ENCODE peak calls at places on chromosomes 16 and 17, in five cellular contexts. One of them, this sample, is unnamed.

GRCh38 chr17:1620486-1620885 is 8.1 kb downstream of the SLC43A2 start:
- DNase-seq in ascending aorta: no peak
- DNase-seq in MM.1S: no peak
- DNase-seq in BE2C: no peak
- DNase-seq in CD8-positive, alpha-beta T cell: no peak
- DNase-seq in this sample: no peak

GRCh38 chr16:54351171-54351570 is 64.6 kb upstream of the IRX3 start:
- DNase-seq in CD8-positive, alpha-beta T cell: no peak
- DNase-seq in BE2C: no peak
- DNase-seq in ascending aorta: no peak
- DNase-seq in MM.1S: no peak
- DNase-seq in this sample: no peak

GRCh38 chr16:66551362-66551761 is 1.0 kb upstream of the CKLF start:
- DNase-seq in ascending aorta: peak; percentile 70
- DNase-seq in BE2C: peak; percentile 51
- DNase-seq in MM.1S: peak; percentile 74
- DNase-seq in CD8-positive, alpha-beta T cell: peak; percentile 62
- DNase-seq in this sample: peak; percentile 53

GRCh38 chr17:37884516-37884915 is 39.7 kb upstream of the TBC1D3K start:
- DNase-seq in BE2C: no peak
- DNase-seq in ascending aorta: no peak
- DNase-seq in CD8-positive, alpha-beta T cell: no peak
- DNase-seq in MM.1S: peak; percentile 80
- DNase-seq in this sample: no peak

GRCh38 chr16:8237452-8237851 is 352.9 kb downstream of the TMEM114 start:
- DNase-seq in ascending aorta: no peak
- DNase-seq in BE2C: no peak
- DNase-seq in CD8-positive, alpha-beta T cell: no peak
- DNase-seq in MM.1S: no peak
- DNase-seq in this sample: no peak

GRCh38 chr17:76391200-76391715 is 6.8 kb downstream of the SPHK1 start:
- DNase-seq in ascending aorta: no peak
- DNase-seq in MM.1S: no peak
- DNase-seq in BE2C: no peak
- DNase-seq in CD8-positive, alpha-beta T cell: no peak
- DNase-seq in this sample: no peak

GRCh38 chr17:7745748-7746470 is 28.4 kb downstream of the DNAH2 start:
- DNase-seq in BE2C: no peak
- DNase-seq in MM.1S: no peak
- DNase-seq in CD8-positive, alpha-beta T cell: no peak
- DNase-seq in ascending aorta: peak; percentile 76
- DNase-seq in this sample: no peak

GRCh38 chr16:85253127-85253941 is 141.1 kb upstream of the CIBAR2 start:
- DNase-seq in BE2C: peak; percentile 81
- DNase-seq in CD8-positive, alpha-beta T cell: peak; percentile 73
- DNase-seq in ascending aorta: no peak
- DNase-seq in MM.1S: peak; percentile 18
- DNase-seq in this sample: peak; percentile 90

GRCh38 chr17:6716736-6717135 is 3.6 kb upstream of the SLC13A5 start:
- DNase-seq in CD8-positive, alpha-beta T cell: no peak
- DNase-seq in MM.1S: no peak
- DNase-seq in ascending aorta: no peak
- DNase-seq in BE2C: no peak
- DNase-seq in this sample: no peak

GRCh38 chr16:30875881-30876791 is 17.7 kb downstream of the BCL7C start:
- DNase-seq in BE2C: no peak
- DNase-seq in ascending aorta: no peak
- DNase-seq in CD8-positive, alpha-beta T cell: peak; percentile 16
- DNase-seq in MM.1S: peak; percentile 25
- DNase-seq in this sample: peak; percentile 68

GRCh38 chr16:30184430-30185140 is 1.2 kb downstream of the CORO1A start:
- DNase-seq in MM.1S: peak; percentile 42
- DNase-seq in BE2C: peak; percentile 20
- DNase-seq in CD8-positive, alpha-beta T cell: peak; percentile 48
- DNase-seq in ascending aorta: peak; percentile 66
- DNase-seq in this sample: peak; percentile 33

GRCh38 chr16:85752511-85753420 is 1.9 kb upstream of the C16orf74 start:
- DNase-seq in CD8-positive, alpha-beta T cell: no peak
- DNase-seq in MM.1S: no peak
- DNase-seq in BE2C: peak; percentile 81
- DNase-seq in ascending aorta: no peak
- DNase-seq in this sample: no peak

GRCh38 chr16:290015-290680 is 7.2 kb downstream of the PDIA2 start:
- DNase-seq in CD8-positive, alpha-beta T cell: no peak
- DNase-seq in MM.1S: no peak
- DNase-seq in BE2C: no peak
- DNase-seq in ascending aorta: no peak
- DNase-seq in this sample: no peak

GRCh38 chr16:88405325-88406060 is 22.7 kb downstream of the ZNF469 start:
- DNase-seq in BE2C: peak; percentile 46
- DNase-seq in CD8-positive, alpha-beta T cell: no peak
- DNase-seq in ascending aorta: peak; percentile 74
- DNase-seq in MM.1S: no peak
- DNase-seq in this sample: no peak

GRCh38 chr16:74865922-74866598 is 91.4 kb upstream of the FA2H start:
- DNase-seq in BE2C: no peak
- DNase-seq in ascending aorta: no peak
- DNase-seq in CD8-positive, alpha-beta T cell: no peak
- DNase-seq in MM.1S: no peak
- DNase-seq in this sample: no peak

GRCh38 chr16:26396511-26397235 is 670.1 kb upstream of the C16orf82 start:
- DNase-seq in ascending aorta: no peak
- DNase-seq in MM.1S: peak; percentile 21
- DNase-seq in BE2C: no peak
- DNase-seq in CD8-positive, alpha-beta T cell: no peak
- DNase-seq in this sample: no peak

GRCh38 chr17:22703786-22704441 is 1011.6 kb downstream of the KCNJ18 start:
- DNase-seq in CD8-positive, alpha-beta T cell: no peak
- DNase-seq in BE2C: no peak
- DNase-seq in ascending aorta: no peak
- DNase-seq in MM.1S: no peak
- DNase-seq in this sample: no peak

GRCh38 chr16:68790130-68790761 is 53.1 kb upstream of the TANGO6 start:
- DNase-seq in ascending aorta: no peak
- DNase-seq in BE2C: no peak
- DNase-seq in MM.1S: no peak
- DNase-seq in CD8-positive, alpha-beta T cell: no peak
- DNase-seq in this sample: no peak

DNA sequence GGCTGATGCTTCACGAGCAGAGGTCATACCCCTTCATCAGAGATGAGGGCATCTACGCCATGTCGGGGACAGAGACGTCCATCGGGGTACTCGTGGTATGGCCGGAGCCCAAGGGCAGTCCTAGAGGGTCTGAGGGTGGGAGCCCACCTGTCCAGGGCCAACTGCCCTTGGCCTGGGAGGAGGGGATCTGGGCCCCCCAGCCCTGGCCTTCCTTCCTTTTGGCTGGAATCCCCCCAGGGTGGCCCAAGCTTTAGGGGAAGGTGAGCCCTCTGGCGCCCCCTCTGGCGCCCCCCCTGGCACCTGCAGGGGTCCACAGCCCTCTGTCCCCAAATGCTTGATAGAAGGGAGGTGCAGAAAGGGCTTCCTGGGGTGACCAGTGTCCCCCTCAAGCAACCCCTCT is 69.3 kb downstream of the SCNN1B start:
- DNase-seq in MM.1S: no peak
- DNase-seq in ascending aorta: no peak
- DNase-seq in CD8-positive, alpha-beta T cell: no peak
- DNase-seq in BE2C: no peak
- DNase-seq in this sample: no peak
- TF ChIP-seq CTCF in MM.1S: peak; percentile 31
- TF ChIP-seq CTCF in ascending aorta: no peak
- TF ChIP-seq CTCF in CD8-positive, alpha-beta T cell: no peak
- TF ChIP-seq CTCF in BE2C: no peak
- TF ChIP-seq CTCF in this sample: no peak

DNA sequence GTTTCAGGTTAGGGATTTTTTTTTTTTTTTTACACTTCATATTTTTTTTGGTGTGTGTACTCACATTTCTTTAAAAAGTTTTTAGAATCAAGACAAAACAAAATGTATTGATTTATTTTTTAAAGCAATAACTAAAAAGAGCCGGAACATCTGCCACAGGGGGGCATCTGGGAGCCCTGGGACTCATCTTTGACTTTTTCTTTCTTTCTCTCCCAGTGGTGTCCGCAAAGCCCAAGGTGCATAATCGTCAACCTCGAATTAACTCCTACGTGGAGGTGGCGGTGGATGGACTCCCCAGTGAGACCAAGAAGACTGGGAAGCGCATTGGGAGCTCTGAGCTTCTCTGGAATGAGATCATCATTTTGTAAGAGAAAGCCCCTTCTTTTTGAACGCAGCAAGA is 36.3 kb downstream of the WWP2 start:
- DNase-seq in CD8-positive, alpha-beta T cell: no peak
- DNase-seq in ascending aorta: no peak
- DNase-seq in MM.1S: no peak
- DNase-seq in BE2C: peak; percentile 16
- DNase-seq in this sample: no peak
- TF ChIP-seq CTCF in CD8-positive, alpha-beta T cell: no peak
- TF ChIP-seq CTCF in ascending aorta: peak; percentile 57
- TF ChIP-seq CTCF in MM.1S: no peak
- TF ChIP-seq CTCF in BE2C: peak; percentile 54
- TF ChIP-seq CTCF in this sample: no peak

DNA sequence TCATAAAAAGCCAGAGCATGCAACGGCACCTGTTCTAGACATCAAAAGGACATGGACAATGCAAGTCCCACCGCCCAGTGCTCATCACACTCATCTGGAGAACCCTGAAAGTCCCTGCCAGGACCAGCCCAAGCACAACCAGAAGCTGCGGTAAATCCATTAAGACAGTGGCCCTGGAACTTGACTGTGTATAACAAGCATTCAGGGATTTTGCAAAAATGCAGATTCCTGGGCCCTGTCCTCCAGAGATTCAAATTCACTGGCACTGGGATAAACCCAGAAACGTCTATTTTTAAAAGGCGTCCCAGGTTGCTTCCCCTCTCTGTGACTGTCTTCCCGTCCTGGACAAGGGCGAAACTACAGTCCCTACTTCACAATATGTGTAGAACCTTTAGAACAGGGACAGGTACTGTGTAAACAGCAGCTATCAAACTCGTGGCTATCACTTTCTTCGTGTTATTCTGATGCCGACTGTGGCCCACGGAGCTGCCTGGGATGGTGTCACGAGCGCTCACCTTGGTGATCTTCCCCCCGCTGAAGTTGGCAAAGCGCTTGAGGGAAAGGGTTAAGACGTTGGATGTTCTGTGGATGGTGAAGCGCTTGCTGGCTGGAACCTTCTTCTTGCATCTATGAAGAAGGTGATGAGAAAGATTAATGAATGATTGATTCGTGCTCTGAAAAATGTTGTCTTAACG is 22.3 kb downstream of the USP36 start:
- DNase-seq in BE2C: no peak
- DNase-seq in ascending aorta: no peak
- DNase-seq in MM.1S: no peak
- DNase-seq in CD8-positive, alpha-beta T cell: no peak
- DNase-seq in this sample: no peak
- TF ChIP-seq CTCF in BE2C: no peak
- TF ChIP-seq CTCF in ascending aorta: no peak
- TF ChIP-seq CTCF in MM.1S: no peak
- TF ChIP-seq CTCF in CD8-positive, alpha-beta T cell: no peak
- TF ChIP-seq CTCF in this sample: no peak

GRCh38 chr17:82490512-82491195 is 28.9 kb upstream of the FOXK2 start:
- DNase-seq in ascending aorta: no peak
- DNase-seq in CD8-positive, alpha-beta T cell: no peak
- DNase-seq in MM.1S: peak; percentile 73
- DNase-seq in BE2C: no peak
- DNase-seq in this sample: no peak
- TF ChIP-seq CTCF in ascending aorta: no peak
- TF ChIP-seq CTCF in CD8-positive, alpha-beta T cell: no peak
- TF ChIP-seq CTCF in MM.1S: peak; percentile 34
- TF ChIP-seq CTCF in BE2C: no peak
- TF ChIP-seq CTCF in this sample: no peak